ENCODE peak calls at places on chromosome 20, in eight cellular contexts. L, T, F, B, N, W, Z and Y are unnamed samples.

GRCh38 chr20:43584448-43585138 is 6.1 kb upstream of the IFT52 start:
- DNase-seq in L (peak; percentile 42), T (no peak), F (no peak), B (no peak), N (no peak), W (no peak), Z (no peak), Y (no peak)

GRCh38 chr20:18971121-18971520 is 157.5 kb downstream of the SCP2D1 start:
- DNase-seq in L (no peak), T (no peak), F (no peak), B (no peak), N (no peak), W (no peak), Z (no peak), Y (peak; percentile 46)

GRCh38 chr20:16216227-16217210 is 356.7 kb downstream of the KIF16B start:
- DNase-seq in L (no peak), T (no peak), F (no peak), B (no peak), N (no peak), W (no peak), Z (no peak), Y (no peak)

GRCh38 chr20:48331518-48332286 is 496.1 kb downstream of the PREX1 start:
- DNase-seq in L (no peak), T (no peak), F (no peak), B (no peak), N (no peak), W (no peak), Z (no peak), Y (no peak)

GRCh38 chr20:10034717-10035571 is at the start of gene ANKEF1:
- DNase-seq in L (no peak), T (no peak), F (peak; percentile 87), B (peak; percentile 76), N (peak; percentile 87), W (no peak), Z (peak; percentile 88), Y (no peak)

GRCh38 chr20:10761786-10762185 is 88.0 kb upstream of the JAG1 start:
- DNase-seq in L (no peak), T (no peak), F (no peak), B (no peak), N (no peak), W (no peak), Z (no peak), Y (no peak)

GRCh38 chr20:32610897-32611218 is 25.7 kb upstream of the NOL4L start:
- DNase-seq in L (no peak), T (no peak), F (no peak), B (no peak), N (no peak), W (no peak), Z (no peak), Y (no peak)

GRCh38 chr20:32741151-32741550 is 2.1 kb downstream of the COMMD7 start:
- DNase-seq in L (no peak), T (no peak), F (no peak), B (no peak), N (no peak), W (no peak), Z (no peak), Y (no peak)

GRCh38 chr20:46357030-46357514 is 48.8 kb upstream of the CDH22 start:
- DNase-seq in L (no peak), T (no peak), F (no peak), B (no peak), N (no peak), W (no peak), Z (no peak), Y (no peak)

GRCh38 chr20:31723282-31724078 is 812 bp upstream of the BCL2L1 start:
- DNase-seq in L (peak; percentile 95), T (peak; percentile 97), F (peak; percentile 99), B (peak; percentile 99), N (peak; percentile 99), W (peak; percentile 99), Z (peak; percentile 99), Y (peak; percentile 99)

GRCh38 chr20:34065260-34065659 is 46.8 kb downstream of the EIF2S2 start:
- DNase-seq in L (peak; percentile 83), T (peak; percentile 52), F (no peak), B (no peak), N (no peak), W (no peak), Z (no peak), Y (no peak)

GRCh38 chr20:57400262-57400701 is 9.1 kb downstream of the RBM38 start:
- DNase-seq in L (no peak), T (no peak), F (no peak), B (no peak), N (no peak), W (no peak), Z (no peak), Y (no peak)

GRCh38 chr20:25038591-25039015 is 19.3 kb downstream of the ACSS1 start:
- DNase-seq in L (no peak), T (no peak), F (no peak), B (no peak), N (no peak), W (no peak), Z (no peak), Y (no peak)

GRCh38 chr20:47558699-47559098 is 57.0 kb downstream of the NCOA3 start:
- DNase-seq in L (peak; percentile 19), T (no peak), F (no peak), B (no peak), N (no peak), W (no peak), Z (no peak), Y (no peak)

GRCh38 chr20:56909918-56910714 is 281.0 kb downstream of the TFAP2C start:
- DNase-seq in L (no peak), T (no peak), F (no peak), B (no peak), N (no peak), W (no peak), Z (no peak), Y (no peak)

GRCh38 chr20:63156221-63156671 is 59.7 kb downstream of the YTHDF1 start:
- DNase-seq in L (no peak), T (no peak), F (no peak), B (no peak), N (no peak), W (no peak), Z (no peak), Y (no peak)
- TF ChIP-seq CTCF in L (no peak), T (no peak), F (no peak), B (no peak), N (no peak), W (no peak), Z (no peak), Y (no peak)

DNA sequence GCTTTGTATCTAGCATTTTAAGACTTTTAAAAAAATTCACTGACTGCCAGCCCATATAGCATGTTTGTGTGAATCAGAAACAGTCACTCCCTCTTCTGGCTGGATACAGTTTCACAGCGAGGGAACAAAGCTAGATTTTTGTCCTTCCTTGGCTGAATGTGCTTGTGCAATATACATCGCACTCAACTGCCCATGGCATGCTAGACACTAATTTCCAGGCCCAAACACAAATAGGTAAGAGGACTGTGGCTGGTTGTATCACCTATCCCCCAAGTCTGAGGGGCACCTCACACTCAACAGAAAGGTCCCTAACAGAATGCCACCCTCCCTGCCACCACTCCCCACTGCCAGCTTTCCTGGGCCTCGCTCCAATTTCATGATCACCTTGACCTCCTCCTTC is 16.2 kb upstream of the BLCAP start:
- DNase-seq in L (peak; percentile 65), T (no peak), F (no peak), B (no peak), N (peak; percentile 25), W (no peak), Z (no peak), Y (no peak)
- TF ChIP-seq CTCF in L (peak; percentile 72), T (peak; percentile 42), F (no peak), B (no peak), N (peak; percentile 58), W (no peak), Z (peak; percentile 53), Y (peak; percentile 52)

GRCh38 chr20:8536219-8536618 is 404.2 kb downstream of the PLCB1 start:
- DNase-seq in L (no peak), T (no peak), F (no peak), B (no peak), N (no peak), W (no peak), Z (no peak), Y (no peak)

GRCh38 chr20:8532169-8532568 is 400.1 kb downstream of the PLCB1 start:
- DNase-seq in L (no peak), T (no peak), F (no peak), B (no peak), N (no peak), W (no peak), Z (no peak), Y (no peak)

GRCh38 chr20:8534368-8534767 is 402.3 kb downstream of the PLCB1 start:
- DNase-seq in L (no peak), T (no peak), F (no peak), B (no peak), N (peak; percentile 62), W (no peak), Z (peak; percentile 45), Y (no peak)

GRCh38 chr20:8540466-8540865 is 408.4 kb downstream of the PLCB1 start:
- DNase-seq in L (no peak), T (no peak), F (no peak), B (no peak), N (no peak), W (no peak), Z (no peak), Y (no peak)

DNA sequence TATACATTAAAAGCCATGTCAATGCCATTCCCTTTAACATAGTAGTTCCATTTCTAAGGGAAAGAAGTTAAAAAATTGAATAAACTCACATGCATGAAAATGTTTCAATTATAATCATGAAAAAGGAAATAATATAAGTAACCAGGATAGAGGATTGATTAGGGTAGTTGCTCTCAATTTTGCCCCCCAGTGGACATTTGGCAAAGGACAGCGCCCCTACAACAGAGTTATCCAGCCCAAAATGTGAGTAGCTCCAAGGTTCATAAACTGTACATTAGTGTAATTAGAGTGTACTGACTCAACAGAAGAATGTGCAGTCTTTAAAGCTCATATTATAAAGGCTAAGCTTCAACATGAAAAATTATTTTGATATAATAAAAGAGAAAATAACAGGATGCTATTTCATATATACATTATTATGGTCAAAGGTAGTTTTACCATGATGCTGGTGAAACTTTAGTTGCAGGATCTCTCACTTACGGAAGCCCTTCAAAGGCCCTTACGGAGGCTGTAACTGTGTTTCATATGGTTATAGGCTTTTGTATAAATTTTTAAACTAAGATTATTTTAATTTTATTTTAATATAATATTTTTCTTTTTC is 403.4 kb downstream of the PLCB1 start:
- DNase-seq in L (no peak), T (no peak), F (no peak), B (no peak), N (no peak), W (no peak), Z (peak; percentile 32), Y (no peak)
- TF ChIP-seq CTCF in L (peak; percentile 83), T (peak; percentile 58), F (no peak), B (peak; percentile 35), N (peak; percentile 77), W (no peak), Z (peak; percentile 73), Y (peak; percentile 61)

DNA sequence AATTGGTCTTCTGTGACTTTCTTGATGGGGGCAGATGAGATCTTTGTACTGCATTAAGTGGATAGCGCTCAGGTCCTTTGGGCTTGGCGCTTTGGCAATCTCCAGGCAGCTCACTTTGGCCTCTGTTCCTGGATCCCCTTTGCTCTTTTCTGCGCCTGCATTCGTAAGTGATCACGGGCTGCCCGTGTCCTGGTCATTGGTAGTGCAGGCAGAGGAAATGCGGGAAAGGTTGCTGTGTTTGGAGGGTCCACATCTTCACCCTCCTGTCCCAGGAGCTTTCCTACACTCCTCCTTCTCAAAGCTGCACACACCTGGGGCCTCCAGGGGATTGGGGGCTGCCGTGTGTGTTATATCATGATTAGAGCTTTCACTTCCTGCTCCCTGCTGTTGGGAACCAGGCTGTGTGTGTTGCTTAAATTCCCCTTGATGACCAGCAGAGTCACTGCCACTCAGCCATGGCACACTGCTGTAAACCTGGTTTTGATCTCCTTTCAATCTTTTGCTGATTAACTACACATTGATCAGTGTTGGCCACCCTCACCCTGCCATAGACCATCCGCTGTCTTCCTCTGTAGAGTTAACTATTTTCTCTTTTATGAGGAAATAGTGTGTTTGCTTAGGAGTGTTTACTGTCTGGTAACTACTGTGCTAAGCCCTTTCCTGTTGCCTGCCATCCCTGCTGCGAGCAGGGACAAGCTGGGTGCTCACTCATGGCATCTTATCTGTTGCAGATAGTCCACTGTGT is 13.0 kb upstream of the SNHG17 start:
- DNase-seq in L (no peak), T (no peak), F (no peak), B (no peak), N (no peak), W (no peak), Z (no peak), Y (no peak)
- TF ChIP-seq CTCF in L (no peak), T (no peak), F (no peak), B (no peak), N (no peak), W (no peak), Z (no peak), Y (no peak)